ENCODE peak calls at places on chromosomes 3 and 15, in six cellular contexts. R is testis, T is aorta, Q is Panc1, M is neuronal stem cell, C is GM23248. O is an unnamed sample. For H3K4me1, the result is how much of the 10 kb centered on the place peaks cover.

GRCh38 chr3:170002231-170002630 is 35.6 kb upstream of the GPR160 start:
- DNase-seq in R (no peak), T (no peak), Q (no peak), M (no peak), C (no peak), O (no peak)

GRCh38 chr3:13015286-13016082 is 57.7 kb downstream of the IQSEC1 start:
- DNase-seq in R (no peak), T (peak), Q (no peak), M (no peak), C (no peak), O (peak)

GRCh38 chr15:39706252-39706651 is 76.4 kb downstream of the FSIP1 start:
- DNase-seq in R (no peak), T (no peak), Q (no peak), M (no peak), C (no peak), O (no peak)

GRCh38 chr3:117557469-117557868 is 847.9 kb downstream of the TUSC7 start:
- DNase-seq in R (no peak), T (no peak), Q (no peak), M (no peak), C (no peak), O (no peak)

GRCh38 chr3:107117922-107118576 is 259.2 kb upstream of the CCDC54 start:
- DNase-seq in R (peak), T (no peak), Q (peak), M (peak), C (peak), O (no peak)

GRCh38 chr3:108914774-108915641 is 38.7 kb downstream of the GUCA1C start:
- DNase-seq in R (peak), T (no peak), Q (peak), M (peak), C (peak), O (no peak)

GRCh38 chr3:60417590-60417989 is 833.7 kb downstream of the FHIT start:
- DNase-seq in R (no peak), T (no peak), Q (no peak), M (no peak), C (no peak), O (no peak)

GRCh38 chr3:149771652-149772271 is 19.5 kb upstream of the COMMD2 start:
- DNase-seq in R (peak), T (no peak), Q (peak), M (peak), C (peak), O (no peak)

GRCh38 chr3:32392530-32393302 is 1.1 kb downstream of the CMTM7 start:
- DNase-seq in R (peak), T (peak), Q (no peak), M (no peak), C (peak), O (peak)

GRCh38 chr15:101251830-101252820 is at the start of gene CHSY1:
- DNase-seq in R (peak), T (peak), Q (peak), M (peak), C (peak), O (peak)

GRCh38 chr3:113897373-113897777 is 50.4 kb upstream of the ZDHHC23 start:
- DNase-seq in R (no peak), T (no peak), Q (no peak), M (no peak), C (no peak), O (no peak)
- H3K4me3 ChIP-seq in R (no peak), T (no peak), Q (no peak), M (no peak), C (no peak), O (peak)

GRCh38 chr15:67127925-67128324 is 62.5 kb downstream of the SMAD3 start:
- DNase-seq in R (no peak), T (no peak), Q (peak), M (no peak), C (peak), O (no peak)
- H3K4me1 ChIP-seq in R (under half), T (under half), Q (half or more), M (under half), C (half or more), O (half or more)

GRCh38 chr3:17352620-17353019 is 389.8 kb downstream of the TBC1D5 start:
- DNase-seq in R (no peak), T (no peak), Q (no peak), M (no peak), C (no peak), O (no peak)
- H3K4me3 ChIP-seq in R (no peak), T (no peak), Q (no peak), M (no peak), C (no peak), O (no peak)

DNA sequence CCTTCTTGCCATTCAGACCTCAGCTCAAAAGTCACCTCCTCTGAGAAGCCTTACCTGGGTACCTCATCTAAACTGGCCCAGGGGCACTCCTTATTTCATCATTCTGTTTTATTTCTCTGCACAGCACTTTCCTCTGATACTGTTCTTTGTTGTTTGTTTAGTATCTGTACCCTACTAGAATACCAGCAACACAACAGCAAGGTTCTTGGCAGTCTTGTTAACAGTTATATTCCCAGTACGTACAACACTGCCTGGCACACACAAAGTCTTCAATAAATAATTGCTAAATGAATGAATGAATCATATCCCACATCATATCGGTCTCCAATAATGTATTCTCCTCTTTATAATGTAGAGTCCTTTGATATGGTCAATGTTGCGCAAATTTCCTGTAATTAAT is 188.1 kb downstream of the FOXP1 start:
- DNase-seq in R (no peak), T (no peak), Q (no peak), M (no peak), C (no peak), O (no peak)
- H3K4me1 ChIP-seq in R (under half), T (under half), Q (under half), M (under half), C (under half), O (under half)

GRCh38 chr3:11844891-11845290 is 1.8 kb downstream of the TAMM41 start:
- DNase-seq in R (no peak), T (no peak), Q (no peak), M (no peak), C (peak), O (no peak)
- H3K4me3 ChIP-seq in R (no peak), T (no peak), Q (no peak), M (peak), C (peak), O (peak)

GRCh38 chr15:80157215-80157614 is 4.4 kb downstream of the FAH start:
- DNase-seq in R (no peak), T (no peak), Q (no peak), M (no peak), C (no peak), O (no peak)
- H3K4me1 ChIP-seq in R (under half), T (under half), Q (under half), M (under half), C (under half), O (under half)

GRCh38 chr3:56467108-56467507 is 1.2 kb downstream of the ERC2 start:
- DNase-seq in R (peak), T (no peak), Q (no peak), M (peak), C (no peak), O (peak)

GRCh38 chr3:56471771-56472170 is 3.5 kb upstream of the ERC2 start:
- DNase-seq in R (no peak), T (no peak), Q (no peak), M (no peak), C (no peak), O (no peak)

GRCh38 chr3:56469141-56469540 is 874 bp upstream of the ERC2 start:
- DNase-seq in R (no peak), T (no peak), Q (no peak), M (no peak), C (no peak), O (no peak)

GRCh38 chr3:56468184-56469106 is at the start of gene ERC2:
- DNase-seq in R (peak), T (no peak), Q (no peak), M (peak), C (peak), O (peak)

DNA sequence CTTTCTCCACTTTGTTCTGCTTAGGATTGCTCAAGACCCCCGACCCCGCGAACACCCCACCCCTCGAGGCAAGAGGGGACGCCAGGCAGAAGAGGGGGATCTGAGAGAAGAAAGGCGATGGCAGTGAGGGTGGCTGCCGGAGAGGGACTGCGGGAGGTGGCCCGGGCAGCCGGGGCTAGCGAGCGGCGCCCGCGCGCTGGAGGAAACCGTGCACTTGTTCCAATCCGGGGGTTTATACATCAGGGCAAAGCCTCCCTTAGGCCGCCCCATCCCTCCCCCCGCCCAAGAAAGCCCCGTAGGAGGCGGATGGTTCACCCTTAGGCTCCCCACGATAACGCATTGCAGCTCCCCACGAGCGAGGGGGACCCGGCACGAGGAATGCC is 475 bp downstream of the ERC2 start:
- DNase-seq in R (no peak), T (no peak), Q (no peak), M (peak), C (peak), O (peak)
- H3K4me3 ChIP-seq in R (peak), T (peak), Q (peak), M (peak), C (peak), O (no peak)

GRCh38 chr3:193778676-193779075 is 185.7 kb downstream of the OPA1 start:
- DNase-seq in R (no peak), T (no peak), Q (no peak), M (no peak), C (no peak), O (no peak)

GRCh38 chr3:193782280-193782654 is 189.3 kb downstream of the OPA1 start:
- DNase-seq in R (no peak), T (no peak), Q (no peak), M (no peak), C (no peak), O (no peak)

GRCh38 chr3:193780810-193781472 is 187.9 kb downstream of the OPA1 start:
- DNase-seq in R (peak), T (peak), Q (no peak), M (peak), C (peak), O (peak)

GRCh38 chr3:193780371-193780770 is 187.4 kb downstream of the OPA1 start:
- DNase-seq in R (no peak), T (no peak), Q (no peak), M (no peak), C (peak), O (no peak)

GRCh38 chr3:193779933-193780332 is 186.9 kb downstream of the OPA1 start:
- DNase-seq in R (no peak), T (no peak), Q (no peak), M (no peak), C (no peak), O (no peak)
- H3K4me1 ChIP-seq in R (under half), T (under half), Q (under half), M (under half), C (under half), O (under half)

GRCh38 chr3:147654827-147655226 is 245.7 kb downstream of the ZIC1 start:
- DNase-seq in R (no peak), T (no peak), Q (no peak), M (no peak), C (peak), O (no peak)
- H3K4me3 ChIP-seq in R (no peak), T (no peak), Q (no peak), M (no peak), C (peak), O (no peak)

O was measured in kidney.